ENCODE peak calls at places on chromosome 2, in ten cellular contexts. G is tibial artery; L is activated gamma-delta T cell treated with anti-CD3 and anti-CD28 coated beads, Interleukin-2, amount 50 U/mL, for 16 hours; P is cardiac muscle cell; A is AG08395; C is effector memory CD4-positive, alpha-beta T cell; W is D341Med; J is right lobe of liver; H is NCI-H1417; Q is SHP77 treated with DMSO at 0.1 percent for 48 hours. R is an unnamed sample.

GRCh38 chr2:55010149-55010591 is 40.1 kb downstream of the RTN4 start:
- DNase-seq in Q (no peak), P (no peak), C (peak; percentile 38), L (peak; percentile 8), A (peak; percentile 67), H (no peak), G (peak; percentile 61), W (peak; percentile 73), J (peak; percentile 37), R (peak; percentile 70)

GRCh38 chr2:17271401-17271800 is 246.8 kb downstream of the RAD51AP2 start:
- DNase-seq in H (no peak), C (no peak), W (no peak), J (no peak), A (no peak), P (no peak), L (no peak), G (no peak), Q (no peak), R (no peak)

GRCh38 chr2:147927053-147927588 is 82.3 kb downstream of the ACVR2A start:
- DNase-seq in A (no peak), H (no peak), P (no peak), G (no peak), C (no peak), J (no peak), Q (no peak), L (no peak), W (no peak), R (no peak)

GRCh38 chr2:179170897-179171296 is 93.7 kb downstream of the SESTD1 start:
- DNase-seq in G (no peak), A (no peak), P (no peak), J (no peak), Q (no peak), H (no peak), L (no peak), C (no peak), W (no peak), R (no peak)

GRCh38 chr2:239751719-239752355 is 273.3 kb downstream of the NDUFA10 start:
- DNase-seq in L (no peak), J (no peak), W (no peak), G (peak; percentile 29), H (no peak), A (no peak), Q (no peak), P (no peak), C (no peak), R (peak; percentile 24)

GRCh38 chr2:46120792-46121565 is 176.2 kb upstream of the EPAS1 start:
- DNase-seq in C (no peak), A (no peak), L (no peak), H (no peak), W (no peak), J (no peak), G (no peak), Q (no peak), P (no peak), R (no peak)

GRCh38 chr2:59884166-59884565 is 669.3 kb downstream of the BCL11A start:
- DNase-seq in L (no peak), H (no peak), W (no peak), A (no peak), C (no peak), Q (no peak), P (no peak), G (no peak), J (no peak), R (no peak)

GRCh38 chr2:85468704-85469349 is 50.3 kb downstream of the SH2D6 start:
- DNase-seq in A (peak; percentile 62), G (no peak), H (peak; percentile 6), W (no peak), L (no peak), J (peak; percentile 67), P (peak; percentile 42), Q (no peak), C (no peak), R (peak; percentile 91)

GRCh38 chr2:187819624-187820023 is 265.4 kb upstream of the TFPI start:
- DNase-seq in H (no peak), J (no peak), Q (no peak), C (no peak), A (no peak), W (no peak), L (no peak), P (no peak), G (no peak), R (no peak)

GRCh38 chr2:1605102-1605501 is 139.2 kb downstream of the PXDN start:
- DNase-seq in A (no peak), P (no peak), J (peak; percentile 67), H (peak; percentile 37), G (no peak), Q (peak; percentile 96), C (no peak), W (no peak), L (no peak), R (no peak)

GRCh38 chr2:183124957-183125255 is 663 bp downstream of the NUP35 start:
- DNase-seq in A (no peak), C (no peak), W (no peak), G (no peak), L (no peak), Q (no peak), J (no peak), P (no peak), H (no peak), R (no peak)

GRCh38 chr2:200761168-200761715 is 50.5 kb upstream of the BZW1 start:
- DNase-seq in J (no peak), P (no peak), C (no peak), G (no peak), L (no peak), H (no peak), Q (no peak), A (peak; percentile 60), W (no peak), R (no peak)

GRCh38 chr2:48420512-48421197 is 109.3 kb upstream of the STON1 start:
- DNase-seq in P (peak; percentile 87), Q (peak; percentile 3), A (peak; percentile 90), J (peak; percentile 87), L (peak; percentile 91), H (peak; percentile 95), W (peak; percentile 85), G (peak; percentile 86), C (peak; percentile 86), R (peak; percentile 88)

GRCh38 chr2:100655936-100656534 is 93.2 kb downstream of the PDCL3 start:
- DNase-seq in Q (no peak), H (no peak), C (no peak), W (no peak), G (no peak), P (no peak), L (no peak), J (no peak), A (no peak), R (no peak)

GRCh38 chr2:48347712-48348111 is 182.2 kb upstream of the STON1 start:
- DNase-seq in Q (no peak), J (no peak), W (no peak), G (no peak), P (no peak), L (no peak), A (no peak), C (no peak), H (peak; percentile 42), R (no peak)

GRCh38 chr2:206051912-206052311 is 34.1 kb downstream of the INO80D start:
- DNase-seq in W (no peak), H (no peak), P (no peak), A (no peak), G (no peak), J (no peak), Q (no peak), L (no peak), C (no peak), R (no peak)

GRCh38 chr2:106575955-106576354 is 88.8 kb downstream of the CD8B2 start:
- DNase-seq in L (no peak), C (no peak), Q (no peak), P (peak; percentile 57), A (no peak), G (no peak), W (no peak), H (peak; percentile 4), J (peak; percentile 66), R (peak; percentile 34)

R was measured in mucosa of gallbladder.